ENCODE peak calls at places on chromosomes 13 and 19, in nine cellular contexts. One of them, this sample, is unnamed.

GRCh38 chr13:75395056-75395455 is 86.9 kb downstream of the TBC1D4 start:
- DNase-seq in A549: no peak
- DNase-seq in stimulated activated CD8-positive, alpha-beta memory T cell treated with anti-CD3 and anti-CD28 coated beads, Interleukin-12 subunit alpha, Interleukin-12 subunit beta, amount 100 ng/mL, for 4 hours: no peak
- DNase-seq in CD4-positive, alpha-beta T cell: no peak
- DNase-seq in fibroblast of the aortic adventitia: no peak
- DNase-seq in activated CD4-positive, alpha-beta T cell treated with anti-CD3 and anti-CD28 coated beads, Interleukin-2, amount 50 U/mL, for 4 hours: no peak
- DNase-seq in stimulated activated CD4-positive, alpha-beta T cell treated with anti-CD3 and anti-CD28 coated beads, Interleukin-1b, Interleukin-23, amount 100 ng/mL, for 24 hours: no peak
- DNase-seq in stromal cell of bone marrow: no peak
- DNase-seq in GM18507: no peak
- DNase-seq in this sample: no peak

GRCh38 chr13:52393572-52394357 is 12.2 kb downstream of the THSD1 start:
- DNase-seq in GM18507: no peak
- DNase-seq in activated CD4-positive, alpha-beta T cell treated with anti-CD3 and anti-CD28 coated beads, Interleukin-2, amount 50 U/mL, for 4 hours: no peak
- DNase-seq in stimulated activated CD4-positive, alpha-beta T cell treated with anti-CD3 and anti-CD28 coated beads, Interleukin-1b, Interleukin-23, amount 100 ng/mL, for 24 hours: no peak
- DNase-seq in stromal cell of bone marrow: no peak
- DNase-seq in fibroblast of the aortic adventitia: no peak
- DNase-seq in CD4-positive, alpha-beta T cell: no peak
- DNase-seq in A549: no peak
- DNase-seq in stimulated activated CD8-positive, alpha-beta memory T cell treated with anti-CD3 and anti-CD28 coated beads, Interleukin-12 subunit alpha, Interleukin-12 subunit beta, amount 100 ng/mL, for 4 hours: no peak
- DNase-seq in this sample: no peak

GRCh38 chr13:109698779-109699178 is 87.6 kb downstream of the IRS2 start:
- DNase-seq in stimulated activated CD8-positive, alpha-beta memory T cell treated with anti-CD3 and anti-CD28 coated beads, Interleukin-12 subunit alpha, Interleukin-12 subunit beta, amount 100 ng/mL, for 4 hours: no peak
- DNase-seq in activated CD4-positive, alpha-beta T cell treated with anti-CD3 and anti-CD28 coated beads, Interleukin-2, amount 50 U/mL, for 4 hours: no peak
- DNase-seq in CD4-positive, alpha-beta T cell: no peak
- DNase-seq in GM18507: no peak
- DNase-seq in stromal cell of bone marrow: peak; percentile 44
- DNase-seq in stimulated activated CD4-positive, alpha-beta T cell treated with anti-CD3 and anti-CD28 coated beads, Interleukin-1b, Interleukin-23, amount 100 ng/mL, for 24 hours: no peak
- DNase-seq in fibroblast of the aortic adventitia: peak; percentile 46
- DNase-seq in A549: no peak
- DNase-seq in this sample: peak; percentile 49

GRCh38 chr19:13503570-13504235 is 2.6 kb downstream of the CACNA1A start:
- DNase-seq in stimulated activated CD4-positive, alpha-beta T cell treated with anti-CD3 and anti-CD28 coated beads, Interleukin-1b, Interleukin-23, amount 100 ng/mL, for 24 hours: no peak
- DNase-seq in activated CD4-positive, alpha-beta T cell treated with anti-CD3 and anti-CD28 coated beads, Interleukin-2, amount 50 U/mL, for 4 hours: no peak
- DNase-seq in stromal cell of bone marrow: no peak
- DNase-seq in A549: no peak
- DNase-seq in stimulated activated CD8-positive, alpha-beta memory T cell treated with anti-CD3 and anti-CD28 coated beads, Interleukin-12 subunit alpha, Interleukin-12 subunit beta, amount 100 ng/mL, for 4 hours: no peak
- DNase-seq in fibroblast of the aortic adventitia: no peak
- DNase-seq in GM18507: no peak
- DNase-seq in CD4-positive, alpha-beta T cell: no peak
- DNase-seq in this sample: no peak

GRCh38 chr19:45782820-45783785 is 813 bp upstream of the DMPK start:
- DNase-seq in stromal cell of bone marrow: peak; percentile 58
- DNase-seq in activated CD4-positive, alpha-beta T cell treated with anti-CD3 and anti-CD28 coated beads, Interleukin-2, amount 50 U/mL, for 4 hours: no peak
- DNase-seq in stimulated activated CD8-positive, alpha-beta memory T cell treated with anti-CD3 and anti-CD28 coated beads, Interleukin-12 subunit alpha, Interleukin-12 subunit beta, amount 100 ng/mL, for 4 hours: no peak
- DNase-seq in stimulated activated CD4-positive, alpha-beta T cell treated with anti-CD3 and anti-CD28 coated beads, Interleukin-1b, Interleukin-23, amount 100 ng/mL, for 24 hours: no peak
- DNase-seq in A549: peak; percentile 84
- DNase-seq in fibroblast of the aortic adventitia: peak; percentile 80
- DNase-seq in CD4-positive, alpha-beta T cell: no peak
- DNase-seq in GM18507: no peak
- DNase-seq in this sample: peak; percentile 67

GRCh38 chr13:21638319-21639282 is 32.3 kb upstream of the FGF9 start:
- DNase-seq in CD4-positive, alpha-beta T cell: peak; percentile 19
- DNase-seq in A549: peak; percentile 15
- DNase-seq in GM18507: peak; percentile 9
- DNase-seq in stromal cell of bone marrow: no peak
- DNase-seq in fibroblast of the aortic adventitia: peak; percentile 32
- DNase-seq in stimulated activated CD4-positive, alpha-beta T cell treated with anti-CD3 and anti-CD28 coated beads, Interleukin-1b, Interleukin-23, amount 100 ng/mL, for 24 hours: no peak
- DNase-seq in stimulated activated CD8-positive, alpha-beta memory T cell treated with anti-CD3 and anti-CD28 coated beads, Interleukin-12 subunit alpha, Interleukin-12 subunit beta, amount 100 ng/mL, for 4 hours: no peak
- DNase-seq in activated CD4-positive, alpha-beta T cell treated with anti-CD3 and anti-CD28 coated beads, Interleukin-2, amount 50 U/mL, for 4 hours: peak; percentile 4
- DNase-seq in this sample: no peak

GRCh38 chr19:14361824-14362223 is 19.4 kb upstream of the ADGRE5 start:
- DNase-seq in CD4-positive, alpha-beta T cell: no peak
- DNase-seq in fibroblast of the aortic adventitia: peak; percentile 48
- DNase-seq in A549: no peak
- DNase-seq in stimulated activated CD8-positive, alpha-beta memory T cell treated with anti-CD3 and anti-CD28 coated beads, Interleukin-12 subunit alpha, Interleukin-12 subunit beta, amount 100 ng/mL, for 4 hours: no peak
- DNase-seq in stimulated activated CD4-positive, alpha-beta T cell treated with anti-CD3 and anti-CD28 coated beads, Interleukin-1b, Interleukin-23, amount 100 ng/mL, for 24 hours: no peak
- DNase-seq in stromal cell of bone marrow: no peak
- DNase-seq in activated CD4-positive, alpha-beta T cell treated with anti-CD3 and anti-CD28 coated beads, Interleukin-2, amount 50 U/mL, for 4 hours: no peak
- DNase-seq in GM18507: no peak
- DNase-seq in this sample: no peak

GRCh38 chr19:3132971-3133792 is 2.7 kb upstream of the GNA15 start:
- DNase-seq in stimulated activated CD4-positive, alpha-beta T cell treated with anti-CD3 and anti-CD28 coated beads, Interleukin-1b, Interleukin-23, amount 100 ng/mL, for 24 hours: peak; percentile 59
- DNase-seq in GM18507: peak; percentile 58
- DNase-seq in fibroblast of the aortic adventitia: peak; percentile 7
- DNase-seq in A549: no peak
- DNase-seq in stromal cell of bone marrow: no peak
- DNase-seq in CD4-positive, alpha-beta T cell: peak; percentile 48
- DNase-seq in stimulated activated CD8-positive, alpha-beta memory T cell treated with anti-CD3 and anti-CD28 coated beads, Interleukin-12 subunit alpha, Interleukin-12 subunit beta, amount 100 ng/mL, for 4 hours: peak; percentile 64
- DNase-seq in activated CD4-positive, alpha-beta T cell treated with anti-CD3 and anti-CD28 coated beads, Interleukin-2, amount 50 U/mL, for 4 hours: peak; percentile 72
- DNase-seq in this sample: peak; percentile 94

GRCh38 chr19:55189424-55189823 is 9.3 kb upstream of the SYT5 start:
- DNase-seq in stromal cell of bone marrow: peak; percentile 88
- DNase-seq in GM18507: no peak
- DNase-seq in CD4-positive, alpha-beta T cell: no peak
- DNase-seq in fibroblast of the aortic adventitia: peak; percentile 91
- DNase-seq in stimulated activated CD4-positive, alpha-beta T cell treated with anti-CD3 and anti-CD28 coated beads, Interleukin-1b, Interleukin-23, amount 100 ng/mL, for 24 hours: no peak
- DNase-seq in stimulated activated CD8-positive, alpha-beta memory T cell treated with anti-CD3 and anti-CD28 coated beads, Interleukin-12 subunit alpha, Interleukin-12 subunit beta, amount 100 ng/mL, for 4 hours: no peak
- DNase-seq in A549: peak; percentile 99
- DNase-seq in activated CD4-positive, alpha-beta T cell treated with anti-CD3 and anti-CD28 coated beads, Interleukin-2, amount 50 U/mL, for 4 hours: no peak
- DNase-seq in this sample: peak; percentile 100

GRCh38 chr13:92842145-92842544 is 384.5 kb upstream of the GPC6 start:
- DNase-seq in fibroblast of the aortic adventitia: peak; percentile 96
- DNase-seq in stimulated activated CD8-positive, alpha-beta memory T cell treated with anti-CD3 and anti-CD28 coated beads, Interleukin-12 subunit alpha, Interleukin-12 subunit beta, amount 100 ng/mL, for 4 hours: no peak
- DNase-seq in CD4-positive, alpha-beta T cell: no peak
- DNase-seq in A549: no peak
- DNase-seq in stromal cell of bone marrow: peak; percentile 83
- DNase-seq in activated CD4-positive, alpha-beta T cell treated with anti-CD3 and anti-CD28 coated beads, Interleukin-2, amount 50 U/mL, for 4 hours: no peak
- DNase-seq in GM18507: no peak
- DNase-seq in stimulated activated CD4-positive, alpha-beta T cell treated with anti-CD3 and anti-CD28 coated beads, Interleukin-1b, Interleukin-23, amount 100 ng/mL, for 24 hours: no peak
- DNase-seq in this sample: peak; percentile 5

GRCh38 chr19:30593975-30594925 is 222.1 kb downstream of the ZNF536 start:
- DNase-seq in activated CD4-positive, alpha-beta T cell treated with anti-CD3 and anti-CD28 coated beads, Interleukin-2, amount 50 U/mL, for 4 hours: no peak
- DNase-seq in CD4-positive, alpha-beta T cell: no peak
- DNase-seq in GM18507: no peak
- DNase-seq in stimulated activated CD4-positive, alpha-beta T cell treated with anti-CD3 and anti-CD28 coated beads, Interleukin-1b, Interleukin-23, amount 100 ng/mL, for 24 hours: no peak
- DNase-seq in A549: no peak
- DNase-seq in stromal cell of bone marrow: no peak
- DNase-seq in fibroblast of the aortic adventitia: no peak
- DNase-seq in stimulated activated CD8-positive, alpha-beta memory T cell treated with anti-CD3 and anti-CD28 coated beads, Interleukin-12 subunit alpha, Interleukin-12 subunit beta, amount 100 ng/mL, for 4 hours: no peak
- DNase-seq in this sample: no peak

GRCh38 chr19:55600336-55601028 is 394 bp downstream of the ZNF524 start:
- DNase-seq in fibroblast of the aortic adventitia: no peak
- DNase-seq in A549: peak; percentile 57
- DNase-seq in stromal cell of bone marrow: no peak
- DNase-seq in stimulated activated CD8-positive, alpha-beta memory T cell treated with anti-CD3 and anti-CD28 coated beads, Interleukin-12 subunit alpha, Interleukin-12 subunit beta, amount 100 ng/mL, for 4 hours: no peak
- DNase-seq in activated CD4-positive, alpha-beta T cell treated with anti-CD3 and anti-CD28 coated beads, Interleukin-2, amount 50 U/mL, for 4 hours: no peak
- DNase-seq in stimulated activated CD4-positive, alpha-beta T cell treated with anti-CD3 and anti-CD28 coated beads, Interleukin-1b, Interleukin-23, amount 100 ng/mL, for 24 hours: no peak
- DNase-seq in CD4-positive, alpha-beta T cell: no peak
- DNase-seq in GM18507: no peak
- DNase-seq in this sample: peak; percentile 75

GRCh38 chr19:19120308-19121156 is 17.7 kb downstream of the TMEM161A start:
- DNase-seq in stimulated activated CD8-positive, alpha-beta memory T cell treated with anti-CD3 and anti-CD28 coated beads, Interleukin-12 subunit alpha, Interleukin-12 subunit beta, amount 100 ng/mL, for 4 hours: no peak
- DNase-seq in A549: no peak
- DNase-seq in activated CD4-positive, alpha-beta T cell treated with anti-CD3 and anti-CD28 coated beads, Interleukin-2, amount 50 U/mL, for 4 hours: no peak
- DNase-seq in stimulated activated CD4-positive, alpha-beta T cell treated with anti-CD3 and anti-CD28 coated beads, Interleukin-1b, Interleukin-23, amount 100 ng/mL, for 24 hours: no peak
- DNase-seq in GM18507: no peak
- DNase-seq in stromal cell of bone marrow: no peak
- DNase-seq in CD4-positive, alpha-beta T cell: no peak
- DNase-seq in fibroblast of the aortic adventitia: peak; percentile 20
- DNase-seq in this sample: no peak

GRCh38 chr13:33279898-33280549 is 5.5 kb downstream of the STARD13 start:
- DNase-seq in stromal cell of bone marrow: peak; percentile 73
- DNase-seq in stimulated activated CD8-positive, alpha-beta memory T cell treated with anti-CD3 and anti-CD28 coated beads, Interleukin-12 subunit alpha, Interleukin-12 subunit beta, amount 100 ng/mL, for 4 hours: no peak
- DNase-seq in GM18507: no peak
- DNase-seq in fibroblast of the aortic adventitia: peak; percentile 54
- DNase-seq in stimulated activated CD4-positive, alpha-beta T cell treated with anti-CD3 and anti-CD28 coated beads, Interleukin-1b, Interleukin-23, amount 100 ng/mL, for 24 hours: no peak
- DNase-seq in CD4-positive, alpha-beta T cell: no peak
- DNase-seq in A549: peak; percentile 23
- DNase-seq in activated CD4-positive, alpha-beta T cell treated with anti-CD3 and anti-CD28 coated beads, Interleukin-2, amount 50 U/mL, for 4 hours: no peak
- DNase-seq in this sample: no peak

GRCh38 chr13:32047796-32048195 is 16.2 kb downstream of the FRY start:
- DNase-seq in activated CD4-positive, alpha-beta T cell treated with anti-CD3 and anti-CD28 coated beads, Interleukin-2, amount 50 U/mL, for 4 hours: no peak
- DNase-seq in stimulated activated CD4-positive, alpha-beta T cell treated with anti-CD3 and anti-CD28 coated beads, Interleukin-1b, Interleukin-23, amount 100 ng/mL, for 24 hours: no peak
- DNase-seq in A549: no peak
- DNase-seq in GM18507: no peak
- DNase-seq in stromal cell of bone marrow: no peak
- DNase-seq in stimulated activated CD8-positive, alpha-beta memory T cell treated with anti-CD3 and anti-CD28 coated beads, Interleukin-12 subunit alpha, Interleukin-12 subunit beta, amount 100 ng/mL, for 4 hours: no peak
- DNase-seq in CD4-positive, alpha-beta T cell: no peak
- DNase-seq in fibroblast of the aortic adventitia: no peak
- DNase-seq in this sample: no peak

GRCh38 chr19:15529774-15530372 is 21.5 kb downstream of the CYP4F22 start:
- DNase-seq in activated CD4-positive, alpha-beta T cell treated with anti-CD3 and anti-CD28 coated beads, Interleukin-2, amount 50 U/mL, for 4 hours: no peak
- DNase-seq in stromal cell of bone marrow: peak; percentile 8
- DNase-seq in A549: no peak
- DNase-seq in stimulated activated CD4-positive, alpha-beta T cell treated with anti-CD3 and anti-CD28 coated beads, Interleukin-1b, Interleukin-23, amount 100 ng/mL, for 24 hours: no peak
- DNase-seq in GM18507: no peak
- DNase-seq in fibroblast of the aortic adventitia: peak; percentile 24
- DNase-seq in stimulated activated CD8-positive, alpha-beta memory T cell treated with anti-CD3 and anti-CD28 coated beads, Interleukin-12 subunit alpha, Interleukin-12 subunit beta, amount 100 ng/mL, for 4 hours: no peak
- DNase-seq in CD4-positive, alpha-beta T cell: no peak
- DNase-seq in this sample: peak; percentile 45

GRCh38 chr19:33621811-33622504 is at the start of gene CHST8:
- DNase-seq in A549: no peak
- DNase-seq in activated CD4-positive, alpha-beta T cell treated with anti-CD3 and anti-CD28 coated beads, Interleukin-2, amount 50 U/mL, for 4 hours: no peak
- DNase-seq in GM18507: no peak
- DNase-seq in stimulated activated CD8-positive, alpha-beta memory T cell treated with anti-CD3 and anti-CD28 coated beads, Interleukin-12 subunit alpha, Interleukin-12 subunit beta, amount 100 ng/mL, for 4 hours: no peak
- DNase-seq in stromal cell of bone marrow: peak; percentile 3
- DNase-seq in stimulated activated CD4-positive, alpha-beta T cell treated with anti-CD3 and anti-CD28 coated beads, Interleukin-1b, Interleukin-23, amount 100 ng/mL, for 24 hours: no peak
- DNase-seq in CD4-positive, alpha-beta T cell: no peak
- DNase-seq in fibroblast of the aortic adventitia: peak; percentile 4
- DNase-seq in this sample: no peak

GRCh38 chr13:33111414-33112110 is 95.3 kb downstream of the KL start:
- DNase-seq in activated CD4-positive, alpha-beta T cell treated with anti-CD3 and anti-CD28 coated beads, Interleukin-2, amount 50 U/mL, for 4 hours: no peak
- DNase-seq in stromal cell of bone marrow: no peak
- DNase-seq in stimulated activated CD4-positive, alpha-beta T cell treated with anti-CD3 and anti-CD28 coated beads, Interleukin-1b, Interleukin-23, amount 100 ng/mL, for 24 hours: no peak
- DNase-seq in stimulated activated CD8-positive, alpha-beta memory T cell treated with anti-CD3 and anti-CD28 coated beads, Interleukin-12 subunit alpha, Interleukin-12 subunit beta, amount 100 ng/mL, for 4 hours: no peak
- DNase-seq in CD4-positive, alpha-beta T cell: no peak
- DNase-seq in GM18507: no peak
- DNase-seq in fibroblast of the aortic adventitia: peak; percentile 57
- DNase-seq in A549: no peak
- DNase-seq in this sample: no peak

GRCh38 chr13:45446181-45446580 is 18.6 kb upstream of the COG3 start:
- DNase-seq in CD4-positive, alpha-beta T cell: no peak
- DNase-seq in stimulated activated CD4-positive, alpha-beta T cell treated with anti-CD3 and anti-CD28 coated beads, Interleukin-1b, Interleukin-23, amount 100 ng/mL, for 24 hours: no peak
- DNase-seq in GM18507: no peak
- DNase-seq in stimulated activated CD8-positive, alpha-beta memory T cell treated with anti-CD3 and anti-CD28 coated beads, Interleukin-12 subunit alpha, Interleukin-12 subunit beta, amount 100 ng/mL, for 4 hours: no peak
- DNase-seq in fibroblast of the aortic adventitia: peak; percentile 75
- DNase-seq in activated CD4-positive, alpha-beta T cell treated with anti-CD3 and anti-CD28 coated beads, Interleukin-2, amount 50 U/mL, for 4 hours: no peak
- DNase-seq in stromal cell of bone marrow: peak; percentile 18
- DNase-seq in A549: no peak
- DNase-seq in this sample: no peak

GRCh38 chr19:24029941-24030636 is 56.9 kb upstream of the ZNF254 start:
- DNase-seq in CD4-positive, alpha-beta T cell: no peak
- DNase-seq in activated CD4-positive, alpha-beta T cell treated with anti-CD3 and anti-CD28 coated beads, Interleukin-2, amount 50 U/mL, for 4 hours: no peak
- DNase-seq in stromal cell of bone marrow: no peak
- DNase-seq in A549: no peak
- DNase-seq in stimulated activated CD4-positive, alpha-beta T cell treated with anti-CD3 and anti-CD28 coated beads, Interleukin-1b, Interleukin-23, amount 100 ng/mL, for 24 hours: no peak
- DNase-seq in fibroblast of the aortic adventitia: no peak
- DNase-seq in stimulated activated CD8-positive, alpha-beta memory T cell treated with anti-CD3 and anti-CD28 coated beads, Interleukin-12 subunit alpha, Interleukin-12 subunit beta, amount 100 ng/mL, for 4 hours: no peak
- DNase-seq in GM18507: no peak
- DNase-seq in this sample: no peak

GRCh38 chr13:72622546-72622945 is 104.9 kb downstream of the MZT1 start:
- DNase-seq in A549: no peak
- DNase-seq in stimulated activated CD4-positive, alpha-beta T cell treated with anti-CD3 and anti-CD28 coated beads, Interleukin-1b, Interleukin-23, amount 100 ng/mL, for 24 hours: no peak
- DNase-seq in activated CD4-positive, alpha-beta T cell treated with anti-CD3 and anti-CD28 coated beads, Interleukin-2, amount 50 U/mL, for 4 hours: no peak
- DNase-seq in GM18507: no peak
- DNase-seq in stimulated activated CD8-positive, alpha-beta memory T cell treated with anti-CD3 and anti-CD28 coated beads, Interleukin-12 subunit alpha, Interleukin-12 subunit beta, amount 100 ng/mL, for 4 hours: no peak
- DNase-seq in CD4-positive, alpha-beta T cell: no peak
- DNase-seq in fibroblast of the aortic adventitia: no peak
- DNase-seq in stromal cell of bone marrow: no peak
- DNase-seq in this sample: no peak

GRCh38 chr13:109146912-109147624 is 517.7 kb downstream of the MYO16 start:
- DNase-seq in A549: peak; percentile 17
- DNase-seq in activated CD4-positive, alpha-beta T cell treated with anti-CD3 and anti-CD28 coated beads, Interleukin-2, amount 50 U/mL, for 4 hours: no peak
- DNase-seq in stimulated activated CD4-positive, alpha-beta T cell treated with anti-CD3 and anti-CD28 coated beads, Interleukin-1b, Interleukin-23, amount 100 ng/mL, for 24 hours: no peak
- DNase-seq in stimulated activated CD8-positive, alpha-beta memory T cell treated with anti-CD3 and anti-CD28 coated beads, Interleukin-12 subunit alpha, Interleukin-12 subunit beta, amount 100 ng/mL, for 4 hours: no peak
- DNase-seq in fibroblast of the aortic adventitia: peak; percentile 80
- DNase-seq in GM18507: no peak
- DNase-seq in CD4-positive, alpha-beta T cell: no peak
- DNase-seq in stromal cell of bone marrow: no peak
- DNase-seq in this sample: peak; percentile 61

GRCh38 chr13:28047784-28048388 is 52.5 kb downstream of the FLT3 start:
- DNase-seq in CD4-positive, alpha-beta T cell: no peak
- DNase-seq in fibroblast of the aortic adventitia: no peak
- DNase-seq in activated CD4-positive, alpha-beta T cell treated with anti-CD3 and anti-CD28 coated beads, Interleukin-2, amount 50 U/mL, for 4 hours: no peak
- DNase-seq in GM18507: peak; percentile 54
- DNase-seq in stromal cell of bone marrow: no peak
- DNase-seq in stimulated activated CD8-positive, alpha-beta memory T cell treated with anti-CD3 and anti-CD28 coated beads, Interleukin-12 subunit alpha, Interleukin-12 subunit beta, amount 100 ng/mL, for 4 hours: no peak
- DNase-seq in stimulated activated CD4-positive, alpha-beta T cell treated with anti-CD3 and anti-CD28 coated beads, Interleukin-1b, Interleukin-23, amount 100 ng/mL, for 24 hours: no peak
- DNase-seq in A549: peak; percentile 4
- DNase-seq in this sample: no peak

GRCh38 chr19:50003810-50004419 is 21.3 kb downstream of the VRK3 start:
- DNase-seq in stimulated activated CD4-positive, alpha-beta T cell treated with anti-CD3 and anti-CD28 coated beads, Interleukin-1b, Interleukin-23, amount 100 ng/mL, for 24 hours: no peak
- DNase-seq in stromal cell of bone marrow: peak; percentile 94
- DNase-seq in stimulated activated CD8-positive, alpha-beta memory T cell treated with anti-CD3 and anti-CD28 coated beads, Interleukin-12 subunit alpha, Interleukin-12 subunit beta, amount 100 ng/mL, for 4 hours: no peak
- DNase-seq in activated CD4-positive, alpha-beta T cell treated with anti-CD3 and anti-CD28 coated beads, Interleukin-2, amount 50 U/mL, for 4 hours: no peak
- DNase-seq in CD4-positive, alpha-beta T cell: no peak
- DNase-seq in GM18507: no peak
- DNase-seq in fibroblast of the aortic adventitia: peak; percentile 98
- DNase-seq in A549: peak; percentile 93
- DNase-seq in this sample: peak; percentile 97

GRCh38 chr13:28532226-28533048 is 37.5 kb upstream of the FLT1 start:
- DNase-seq in fibroblast of the aortic adventitia: no peak
- DNase-seq in A549: no peak
- DNase-seq in stimulated activated CD8-positive, alpha-beta memory T cell treated with anti-CD3 and anti-CD28 coated beads, Interleukin-12 subunit alpha, Interleukin-12 subunit beta, amount 100 ng/mL, for 4 hours: no peak
- DNase-seq in CD4-positive, alpha-beta T cell: no peak
- DNase-seq in stromal cell of bone marrow: no peak
- DNase-seq in GM18507: no peak
- DNase-seq in activated CD4-positive, alpha-beta T cell treated with anti-CD3 and anti-CD28 coated beads, Interleukin-2, amount 50 U/mL, for 4 hours: no peak
- DNase-seq in stimulated activated CD4-positive, alpha-beta T cell treated with anti-CD3 and anti-CD28 coated beads, Interleukin-1b, Interleukin-23, amount 100 ng/mL, for 24 hours: no peak
- DNase-seq in this sample: no peak

GRCh38 chr19:16295071-16295470 is 29.6 kb upstream of the KLF2 start:
- DNase-seq in A549: no peak
- DNase-seq in activated CD4-positive, alpha-beta T cell treated with anti-CD3 and anti-CD28 coated beads, Interleukin-2, amount 50 U/mL, for 4 hours: no peak
- DNase-seq in stromal cell of bone marrow: no peak
- DNase-seq in CD4-positive, alpha-beta T cell: no peak
- DNase-seq in stimulated activated CD4-positive, alpha-beta T cell treated with anti-CD3 and anti-CD28 coated beads, Interleukin-1b, Interleukin-23, amount 100 ng/mL, for 24 hours: no peak
- DNase-seq in stimulated activated CD8-positive, alpha-beta memory T cell treated with anti-CD3 and anti-CD28 coated beads, Interleukin-12 subunit alpha, Interleukin-12 subunit beta, amount 100 ng/mL, for 4 hours: no peak
- DNase-seq in fibroblast of the aortic adventitia: peak; percentile 62
- DNase-seq in GM18507: no peak
- DNase-seq in this sample: no peak

GRCh38 chr19:55738302-55738701 is at the start of gene NLRP9:
- DNase-seq in fibroblast of the aortic adventitia: no peak
- DNase-seq in stimulated activated CD8-positive, alpha-beta memory T cell treated with anti-CD3 and anti-CD28 coated beads, Interleukin-12 subunit alpha, Interleukin-12 subunit beta, amount 100 ng/mL, for 4 hours: no peak
- DNase-seq in GM18507: no peak
- DNase-seq in activated CD4-positive, alpha-beta T cell treated with anti-CD3 and anti-CD28 coated beads, Interleukin-2, amount 50 U/mL, for 4 hours: no peak
- DNase-seq in A549: no peak
- DNase-seq in stimulated activated CD4-positive, alpha-beta T cell treated with anti-CD3 and anti-CD28 coated beads, Interleukin-1b, Interleukin-23, amount 100 ng/mL, for 24 hours: no peak
- DNase-seq in CD4-positive, alpha-beta T cell: no peak
- DNase-seq in stromal cell of bone marrow: no peak
- DNase-seq in this sample: no peak

GRCh38 chr13:20140487-20140886 is 20.4 kb downstream of the GJA3 start:
- DNase-seq in A549: no peak
- DNase-seq in activated CD4-positive, alpha-beta T cell treated with anti-CD3 and anti-CD28 coated beads, Interleukin-2, amount 50 U/mL, for 4 hours: no peak
- DNase-seq in stromal cell of bone marrow: no peak
- DNase-seq in stimulated activated CD8-positive, alpha-beta memory T cell treated with anti-CD3 and anti-CD28 coated beads, Interleukin-12 subunit alpha, Interleukin-12 subunit beta, amount 100 ng/mL, for 4 hours: no peak
- DNase-seq in fibroblast of the aortic adventitia: no peak
- DNase-seq in GM18507: no peak
- DNase-seq in stimulated activated CD4-positive, alpha-beta T cell treated with anti-CD3 and anti-CD28 coated beads, Interleukin-1b, Interleukin-23, amount 100 ng/mL, for 24 hours: no peak
- DNase-seq in CD4-positive, alpha-beta T cell: no peak
- DNase-seq in this sample: no peak

GRCh38 chr13:50693755-50694154 is 149.7 kb downstream of the DLEU7 start:
- DNase-seq in CD4-positive, alpha-beta T cell: no peak
- DNase-seq in fibroblast of the aortic adventitia: peak; percentile 55
- DNase-seq in A549: no peak
- DNase-seq in GM18507: no peak
- DNase-seq in activated CD4-positive, alpha-beta T cell treated with anti-CD3 and anti-CD28 coated beads, Interleukin-2, amount 50 U/mL, for 4 hours: no peak
- DNase-seq in stimulated activated CD8-positive, alpha-beta memory T cell treated with anti-CD3 and anti-CD28 coated beads, Interleukin-12 subunit alpha, Interleukin-12 subunit beta, amount 100 ng/mL, for 4 hours: no peak
- DNase-seq in stromal cell of bone marrow: no peak
- DNase-seq in stimulated activated CD4-positive, alpha-beta T cell treated with anti-CD3 and anti-CD28 coated beads, Interleukin-1b, Interleukin-23, amount 100 ng/mL, for 24 hours: no peak
- DNase-seq in this sample: no peak

GRCh38 chr19:46384396-46384795 is 29.0 kb downstream of the CCDC8 start:
- DNase-seq in A549: no peak
- DNase-seq in stromal cell of bone marrow: no peak
- DNase-seq in activated CD4-positive, alpha-beta T cell treated with anti-CD3 and anti-CD28 coated beads, Interleukin-2, amount 50 U/mL, for 4 hours: no peak
- DNase-seq in stimulated activated CD4-positive, alpha-beta T cell treated with anti-CD3 and anti-CD28 coated beads, Interleukin-1b, Interleukin-23, amount 100 ng/mL, for 24 hours: no peak
- DNase-seq in stimulated activated CD8-positive, alpha-beta memory T cell treated with anti-CD3 and anti-CD28 coated beads, Interleukin-12 subunit alpha, Interleukin-12 subunit beta, amount 100 ng/mL, for 4 hours: no peak
- DNase-seq in GM18507: no peak
- DNase-seq in CD4-positive, alpha-beta T cell: no peak
- DNase-seq in fibroblast of the aortic adventitia: no peak
- DNase-seq in this sample: no peak

GRCh38 chr13:57877596-57877995 is 246.1 kb downstream of the PCDH17 start:
- DNase-seq in stromal cell of bone marrow: no peak
- DNase-seq in CD4-positive, alpha-beta T cell: no peak
- DNase-seq in activated CD4-positive, alpha-beta T cell treated with anti-CD3 and anti-CD28 coated beads, Interleukin-2, amount 50 U/mL, for 4 hours: no peak
- DNase-seq in GM18507: no peak
- DNase-seq in fibroblast of the aortic adventitia: no peak
- DNase-seq in stimulated activated CD8-positive, alpha-beta memory T cell treated with anti-CD3 and anti-CD28 coated beads, Interleukin-12 subunit alpha, Interleukin-12 subunit beta, amount 100 ng/mL, for 4 hours: no peak
- DNase-seq in A549: no peak
- DNase-seq in stimulated activated CD4-positive, alpha-beta T cell treated with anti-CD3 and anti-CD28 coated beads, Interleukin-1b, Interleukin-23, amount 100 ng/mL, for 24 hours: no peak
- DNase-seq in this sample: no peak

This sample was measured in H54.